ENCODE peak calls at places on chromosomes 4 and X, in ten cellular contexts. Z, V, F, L, T, X, O, H, J and E are unnamed samples.

GRCh38 chr4:22202351-22203343 is 254.1 kb upstream of the KCNIP4 start:
- DNase-seq in Z (no peak), V (peak; percentile 42), F (peak; percentile 85), L (no peak), T (no peak), X (no peak), O (no peak), H (peak; percentile 38), J (no peak), E (no peak)

GRCh38 chr4:20393486-20394100 is 141.9 kb downstream of the SLIT2 start:
- DNase-seq in Z (no peak), V (peak; percentile 19), F (no peak), L (no peak), T (no peak), X (no peak), O (no peak), H (no peak), J (no peak), E (no peak)

GRCh38 chr4:115851918-115852766 is 738.7 kb upstream of the NDST4 start:
- DNase-seq in Z (peak; percentile 78), V (peak; percentile 8), F (peak; percentile 57), L (peak; percentile 1), T (no peak), X (peak; percentile 51), O (no peak), H (peak; percentile 35), J (peak; percentile 78), E (peak; percentile 25)

GRCh38 chr4:83128235-83128929 is 13.9 kb upstream of the PLAC8 start:
- DNase-seq in Z (no peak), V (peak; percentile 88), F (peak; percentile 37), L (peak; percentile 82), T (no peak), X (no peak), O (no peak), H (peak; percentile 32), J (no peak), E (no peak)

GRCh38 chr4:152776352-152776751 is 3.2 kb downstream of the TIGD4 start:
- DNase-seq in Z (no peak), V (no peak), F (no peak), L (no peak), T (peak; percentile 24), X (no peak), O (no peak), H (no peak), J (no peak), E (no peak)

GRCh38 chr4:176999943-177000543 is 207.3 kb upstream of the VEGFC start:
- DNase-seq in Z (no peak), V (no peak), F (no peak), L (no peak), T (no peak), X (no peak), O (no peak), H (no peak), J (peak; percentile 0), E (no peak)

GRCh38 chr4:177177446-177178160 is 132.1 kb upstream of the NEIL3 start:
- DNase-seq in Z (no peak), V (peak; percentile 48), F (no peak), L (no peak), T (no peak), X (no peak), O (no peak), H (no peak), J (no peak), E (no peak)

GRCh38 chrX:39614680-39614998 is 483.1 kb downstream of the BCOR start:
- DNase-seq in Z (no peak), V (no peak), F (no peak), L (no peak), T (no peak), X (no peak), O (no peak), H (no peak), J (no peak), E (no peak)

GRCh38 chr4:10183462-10183861 is 66.9 kb upstream of the WDR1 start:
- DNase-seq in Z (no peak), V (no peak), F (no peak), L (no peak), T (no peak), X (no peak), O (no peak), H (no peak), J (no peak), E (no peak)

GRCh38 chr4:11496313-11496956 is 67.7 kb upstream of the HS3ST1 start:
- DNase-seq in Z (no peak), V (peak; percentile 86), F (no peak), L (no peak), T (no peak), X (no peak), O (no peak), H (no peak), J (no peak), E (no peak)

DNA sequence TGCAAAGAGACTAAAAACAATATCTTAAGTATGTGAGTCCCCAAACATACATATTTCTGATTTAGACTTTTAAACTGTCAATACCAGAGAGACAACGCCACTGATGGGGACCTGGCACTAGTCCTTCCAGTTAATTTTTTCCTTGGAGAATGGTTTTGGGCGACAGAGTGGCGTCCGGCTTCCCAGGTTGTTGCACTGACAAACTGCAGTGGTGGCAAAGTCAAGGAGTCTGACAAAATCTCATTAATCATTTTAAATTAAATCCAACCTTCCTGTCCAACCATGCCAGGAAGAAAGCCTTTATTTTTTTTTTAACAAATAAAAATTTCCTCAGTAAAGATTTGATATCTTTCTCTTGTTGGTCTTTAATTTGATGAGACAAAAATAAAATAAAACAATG is 52.8 kb downstream of the FBXO8 start:
- DNase-seq in Z (no peak), V (no peak), F (no peak), L (no peak), T (no peak), X (no peak), O (no peak), H (no peak), J (no peak), E (no peak)
- H3K36me3 ChIP-seq in Z (no peaks in the 10 kb centered on the region), V (no peaks in the 10 kb centered on the region), F (peaks cover 1% of the 10 kb centered on the region), L (no peaks in the 10 kb centered on the region), T (no peaks in the 10 kb centered on the region), X (no peaks in the 10 kb centered on the region), O (no peaks in the 10 kb centered on the region), H (no peaks in the 10 kb centered on the region), J (no peaks in the 10 kb centered on the region), E (peaks cover 5% of the 10 kb centered on the region)

GRCh38 chr4:80072607-80073361 is at the start of gene ANTXR2:
- DNase-seq in Z (peak; percentile 89), V (peak; percentile 97), F (peak; percentile 92), L (peak; percentile 95), T (peak; percentile 84), X (peak; percentile 49), O (peak; percentile 96), H (peak; percentile 92), J (peak; percentile 43), E (peak; percentile 92)

GRCh38 chr4:80071643-80072606 is 1.1 kb downstream of the ANTXR2 start:
- DNase-seq in Z (peak; percentile 42), V (no peak), F (peak; percentile 47), L (peak; percentile 32), T (no peak), X (no peak), O (peak; percentile 78), H (peak; percentile 55), J (no peak), E (peak; percentile 54)

GRCh38 chr4:80069108-80069836 is 3.8 kb downstream of the ANTXR2 start:
- DNase-seq in Z (no peak), V (peak; percentile 51), F (peak; percentile 38), L (peak; percentile 6), T (no peak), X (no peak), O (no peak), H (no peak), J (no peak), E (no peak)

GRCh38 chr4:80070880-80071620 is 2.0 kb downstream of the ANTXR2 start:
- DNase-seq in Z (no peak), V (peak; percentile 43), F (peak; percentile 33), L (peak; percentile 23), T (peak; percentile 13), X (no peak), O (no peak), H (no peak), J (no peak), E (no peak)

GRCh38 chr4:80069837-80070788 is 2.9 kb downstream of the ANTXR2 start:
- DNase-seq in Z (no peak), V (peak; percentile 58), F (no peak), L (peak; percentile 73), T (peak; percentile 17), X (peak; percentile 19), O (no peak), H (no peak), J (no peak), E (no peak)
- H3K27ac ChIP-seq in Z (no peak overlapping the region), V (peak overlapping the region; percentile 86), F (no peak overlapping the region), L (peak overlapping the region; percentile 86), T (peak overlapping the region; percentile 57), X (no peak overlapping the region), O (peak overlapping the region; percentile 96), H (peak overlapping the region; percentile 95), J (no peak overlapping the region), E (peak overlapping the region; percentile 10)

GRCh38 chr4:81447551-81448266 is 24.0 kb downstream of the RASGEF1B start:
- DNase-seq in Z (no peak), V (no peak), F (peak; percentile 91), L (no peak), T (no peak), X (no peak), O (no peak), H (no peak), J (no peak), E (no peak)

GRCh38 chr4:81445196-81445595 is 26.5 kb downstream of the RASGEF1B start:
- DNase-seq in Z (no peak), V (no peak), F (no peak), L (no peak), T (no peak), X (no peak), O (no peak), H (no peak), J (no peak), E (no peak)

GRCh38 chr4:81436928-81437327 is 34.8 kb downstream of the RASGEF1B start:
- DNase-seq in Z (no peak), V (no peak), F (peak; percentile 88), L (no peak), T (no peak), X (no peak), O (no peak), H (peak; percentile 42), J (no peak), E (no peak)

GRCh38 chr4:81446634-81447033 is 25.1 kb downstream of the RASGEF1B start:
- DNase-seq in Z (no peak), V (no peak), F (no peak), L (no peak), T (no peak), X (no peak), O (no peak), H (no peak), J (no peak), E (no peak)

GRCh38 chr4:81442479-81443085 is 29.1 kb downstream of the RASGEF1B start:
- DNase-seq in Z (no peak), V (no peak), F (no peak), L (no peak), T (no peak), X (no peak), O (no peak), H (no peak), J (no peak), E (no peak)
- H3K36me3 ChIP-seq in Z (no peaks in the 10 kb centered on the region), V (no peaks in the 10 kb centered on the region), F (peaks cover 25% of the 10 kb centered on the region), L (no peaks in the 10 kb centered on the region), T (no peaks in the 10 kb centered on the region), X (no peaks in the 10 kb centered on the region), O (peaks cover 37% of the 10 kb centered on the region), H (peaks cover 28% of the 10 kb centered on the region), J (no peaks in the 10 kb centered on the region), E (peaks cover 88% of the 10 kb centered on the region)

DNA sequence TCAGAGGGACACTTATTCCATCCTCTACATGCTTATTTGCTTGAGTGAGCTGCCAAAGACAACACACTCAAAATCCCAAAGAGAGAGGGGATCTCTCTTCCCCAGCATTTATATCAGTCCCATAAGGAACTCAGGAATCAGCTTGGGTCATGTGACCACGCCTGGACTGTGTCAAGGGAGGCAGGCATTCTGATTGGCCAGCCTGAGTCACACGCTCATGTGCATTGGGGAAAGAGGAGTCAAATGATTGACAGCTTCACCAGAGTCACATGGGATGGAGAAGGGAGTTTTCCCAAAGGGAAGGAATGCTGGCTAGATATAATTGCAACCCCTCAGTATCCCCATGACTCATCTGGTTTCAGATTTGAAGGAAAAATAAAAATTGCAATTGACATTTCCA is 49.0 kb downstream of the RWDD4 start:
- DNase-seq in Z (no peak), V (peak; percentile 22), F (no peak), L (peak; percentile 93), T (no peak), X (no peak), O (no peak), H (no peak), J (no peak), E (no peak)
- H3K27ac ChIP-seq in Z (no peak overlapping the region), V (no peak overlapping the region), F (no peak overlapping the region), L (peak overlapping the region; percentile 48), T (no peak overlapping the region), X (no peak overlapping the region), O (no peak overlapping the region), H (no peak overlapping the region), J (no peak overlapping the region), E (no peak overlapping the region)